ENCODE peak calls at places on chromosomes 2 and 18, in eight cellular contexts. One of them, this sample, is unnamed.
A peak's percentile ranks its signal among the peaks of the same experiment; 100 is the strongest.

GRCh38 chr2:128298846-128299507 is 19.7 kb downstream of the HS6ST1 start:
- DNase-seq in testis: no peak
- DNase-seq in heart right ventricle: no peak
- DNase-seq in foreskin keratinocyte: no peak
- DNase-seq in IMR-90: no peak
- DNase-seq in tibial artery: no peak
- DNase-seq in MM.1S: no peak
- DNase-seq in pancreas: peak; percentile 44
- DNase-seq in this sample: no peak

GRCh38 chr2:232388324-232388891 is 9.9 kb downstream of the ALPP start:
- DNase-seq in testis: no peak
- DNase-seq in heart right ventricle: no peak
- DNase-seq in foreskin keratinocyte: no peak
- DNase-seq in IMR-90: no peak
- DNase-seq in tibial artery: no peak
- DNase-seq in MM.1S: no peak
- DNase-seq in pancreas: no peak
- DNase-seq in this sample: no peak

GRCh38 chr2:108257757-108258331 is 18.1 kb downstream of the SULT1C3 start:
- DNase-seq in testis: no peak
- DNase-seq in heart right ventricle: no peak
- DNase-seq in foreskin keratinocyte: peak; percentile 42
- DNase-seq in IMR-90: peak; percentile 33
- DNase-seq in tibial artery: no peak
- DNase-seq in MM.1S: no peak
- DNase-seq in pancreas: no peak
- DNase-seq in this sample: no peak

GRCh38 chr2:25362564-25363145 is 20.9 kb upstream of the DNMT3A start:
- DNase-seq in testis: no peak
- DNase-seq in heart right ventricle: peak; percentile 44
- DNase-seq in foreskin keratinocyte: no peak
- DNase-seq in IMR-90: no peak
- DNase-seq in tibial artery: no peak
- DNase-seq in MM.1S: peak; percentile 47
- DNase-seq in pancreas: no peak
- DNase-seq in this sample: no peak

GRCh38 chr2:213649176-213649575 is 364.9 kb downstream of the SPAG16 start:
- DNase-seq in testis: no peak
- DNase-seq in heart right ventricle: no peak
- DNase-seq in foreskin keratinocyte: no peak
- DNase-seq in IMR-90: no peak
- DNase-seq in tibial artery: no peak
- DNase-seq in MM.1S: no peak
- DNase-seq in pancreas: no peak
- DNase-seq in this sample: no peak

GRCh38 chr2:133266926-133267590 is 301.2 kb downstream of the NCKAP5 start:
- DNase-seq in testis: peak; percentile 46
- DNase-seq in heart right ventricle: no peak
- DNase-seq in foreskin keratinocyte: peak; percentile 14
- DNase-seq in IMR-90: no peak
- DNase-seq in tibial artery: no peak
- DNase-seq in MM.1S: no peak
- DNase-seq in pancreas: no peak
- DNase-seq in this sample: no peak

GRCh38 chr2:239179851-239180371 is 220.9 kb downstream of the HDAC4 start:
- DNase-seq in testis: no peak
- DNase-seq in heart right ventricle: no peak
- DNase-seq in foreskin keratinocyte: no peak
- DNase-seq in IMR-90: no peak
- DNase-seq in tibial artery: peak; percentile 63
- DNase-seq in MM.1S: no peak
- DNase-seq in pancreas: peak; percentile 46
- DNase-seq in this sample: no peak

GRCh38 chr2:68589963-68590362 is 53.4 kb upstream of the PROKR1 start:
- DNase-seq in testis: no peak
- DNase-seq in heart right ventricle: no peak
- DNase-seq in foreskin keratinocyte: no peak
- DNase-seq in IMR-90: no peak
- DNase-seq in tibial artery: no peak
- DNase-seq in MM.1S: no peak
- DNase-seq in pancreas: no peak
- DNase-seq in this sample: no peak

GRCh38 chr2:9736008-9736407 is 105.2 kb upstream of the YWHAQ start:
- DNase-seq in testis: no peak
- DNase-seq in heart right ventricle: no peak
- DNase-seq in foreskin keratinocyte: peak; percentile 64
- DNase-seq in IMR-90: no peak
- DNase-seq in tibial artery: no peak
- DNase-seq in MM.1S: no peak
- DNase-seq in pancreas: no peak
- DNase-seq in this sample: no peak

GRCh38 chr2:236828002-236828401 is 257.7 kb upstream of the COPS8 start:
- DNase-seq in testis: no peak
- DNase-seq in heart right ventricle: no peak
- DNase-seq in foreskin keratinocyte: no peak
- DNase-seq in IMR-90: no peak
- DNase-seq in tibial artery: peak; percentile 25
- DNase-seq in MM.1S: no peak
- DNase-seq in pancreas: no peak
- DNase-seq in this sample: no peak

GRCh38 chr2:74632209-74632938 is 15.8 kb downstream of the M1AP start:
- DNase-seq in testis: no peak
- DNase-seq in heart right ventricle: no peak
- DNase-seq in foreskin keratinocyte: no peak
- DNase-seq in IMR-90: peak; percentile 23
- DNase-seq in tibial artery: no peak
- DNase-seq in MM.1S: no peak
- DNase-seq in pancreas: no peak
- DNase-seq in this sample: no peak

GRCh38 chr18:77967791-77968190 is 718.1 kb downstream of the GALR1 start:
- DNase-seq in testis: no peak
- DNase-seq in heart right ventricle: no peak
- DNase-seq in foreskin keratinocyte: no peak
- DNase-seq in IMR-90: no peak
- DNase-seq in tibial artery: no peak
- DNase-seq in MM.1S: no peak
- DNase-seq in pancreas: no peak
- DNase-seq in this sample: no peak

GRCh38 chr2:62858231-62858832 is 152.8 kb downstream of the EHBP1 start:
- DNase-seq in testis: no peak
- DNase-seq in heart right ventricle: no peak
- DNase-seq in foreskin keratinocyte: no peak
- DNase-seq in IMR-90: no peak
- DNase-seq in tibial artery: no peak
- DNase-seq in MM.1S: no peak
- DNase-seq in pancreas: no peak
- DNase-seq in this sample: no peak

DNA sequence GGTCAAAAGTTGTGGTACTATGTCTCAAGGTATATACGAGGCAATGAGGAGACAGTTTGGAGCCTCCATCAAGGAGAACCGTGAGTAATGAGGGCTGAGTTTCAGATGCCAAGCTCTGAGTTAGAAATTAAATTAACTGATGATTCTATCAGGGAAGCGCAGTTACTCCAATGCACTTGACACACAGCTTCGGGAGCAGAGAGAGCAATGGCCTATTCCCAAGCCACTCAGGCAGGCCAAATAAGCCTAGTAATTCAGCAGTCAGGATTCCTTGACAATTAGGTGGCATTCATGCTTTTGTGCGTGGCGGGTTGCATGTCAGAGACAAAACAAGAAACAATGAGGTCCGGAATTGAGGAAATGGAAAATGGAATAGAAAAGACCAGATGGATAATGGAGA is 123.2 kb downstream of the MMADHC start:
- DNase-seq in testis: no peak
- DNase-seq in heart right ventricle: no peak
- DNase-seq in foreskin keratinocyte: no peak
- DNase-seq in IMR-90: no peak
- DNase-seq in tibial artery: no peak
- DNase-seq in MM.1S: no peak
- DNase-seq in pancreas: no peak
- DNase-seq in this sample: no peak
- H3K27ac ChIP-seq in testis: no peak overlapping the region
- H3K27ac ChIP-seq in heart right ventricle: no peak overlapping the region
- H3K27ac ChIP-seq in foreskin keratinocyte: no peak overlapping the region
- H3K27ac ChIP-seq in IMR-90: no peak overlapping the region
- H3K27ac ChIP-seq in tibial artery: no peak overlapping the region
- H3K27ac ChIP-seq in MM.1S: no peak overlapping the region
- H3K27ac ChIP-seq in pancreas: no peak overlapping the region
- H3K27ac ChIP-seq in this sample: no peak overlapping the region

GRCh38 chr2:71923887-71924533 is 223.7 kb downstream of the CYP26B1 start:
- DNase-seq in testis: peak; percentile 80
- DNase-seq in heart right ventricle: no peak
- DNase-seq in foreskin keratinocyte: peak; percentile 54
- DNase-seq in IMR-90: peak; percentile 65
- DNase-seq in tibial artery: no peak
- DNase-seq in MM.1S: peak; percentile 71
- DNase-seq in pancreas: peak; percentile 74
- DNase-seq in this sample: no peak
- H3K27ac ChIP-seq in testis: no peak overlapping the region
- H3K27ac ChIP-seq in heart right ventricle: no peak overlapping the region
- H3K27ac ChIP-seq in foreskin keratinocyte: no peak overlapping the region
- H3K27ac ChIP-seq in IMR-90: no peak overlapping the region
- H3K27ac ChIP-seq in tibial artery: no peak overlapping the region
- H3K27ac ChIP-seq in MM.1S: no peak overlapping the region
- H3K27ac ChIP-seq in pancreas: no peak overlapping the region
- H3K27ac ChIP-seq in this sample: no peak overlapping the region

DNA sequence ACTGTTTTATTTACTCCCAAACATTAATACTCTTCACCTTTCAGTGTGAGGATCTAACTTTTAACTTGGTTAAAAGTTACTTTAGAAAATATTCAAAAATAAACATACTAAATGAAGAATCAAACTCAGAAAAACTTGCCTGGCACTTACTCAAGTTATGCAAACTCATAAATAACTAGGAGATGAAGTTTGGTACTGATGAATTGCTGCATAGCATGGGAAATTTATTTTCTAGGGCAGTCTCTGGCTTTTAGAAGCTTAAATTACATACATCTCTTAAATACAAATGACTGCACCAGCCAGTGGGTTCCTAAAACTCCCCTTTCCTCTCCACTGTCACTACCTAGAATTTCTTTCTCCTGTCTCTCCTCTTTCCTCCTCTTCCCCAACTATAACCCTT is 46.7 kb upstream of the CREB1 start:
- DNase-seq in testis: no peak
- DNase-seq in heart right ventricle: no peak
- DNase-seq in foreskin keratinocyte: no peak
- DNase-seq in IMR-90: no peak
- DNase-seq in tibial artery: no peak
- DNase-seq in MM.1S: no peak
- DNase-seq in pancreas: no peak
- DNase-seq in this sample: no peak
- H3K27ac ChIP-seq in testis: no peak overlapping the region
- H3K27ac ChIP-seq in heart right ventricle: peak overlapping the region; percentile 65
- H3K27ac ChIP-seq in foreskin keratinocyte: no peak overlapping the region
- H3K27ac ChIP-seq in IMR-90: peak overlapping the region; percentile 59
- H3K27ac ChIP-seq in tibial artery: no peak overlapping the region
- H3K27ac ChIP-seq in MM.1S: no peak overlapping the region
- H3K27ac ChIP-seq in pancreas: no peak overlapping the region
- H3K27ac ChIP-seq in this sample: no peak overlapping the region

GRCh38 chr2:110215566-110216158 is 3.3 kb upstream of the MTLN start:
- DNase-seq in testis: no peak
- DNase-seq in heart right ventricle: no peak
- DNase-seq in foreskin keratinocyte: no peak
- DNase-seq in IMR-90: no peak
- DNase-seq in tibial artery: no peak
- DNase-seq in MM.1S: peak; percentile 38
- DNase-seq in pancreas: no peak
- DNase-seq in this sample: no peak

GRCh38 chr2:110216199-110216598 is 3.9 kb upstream of the MTLN start:
- DNase-seq in testis: no peak
- DNase-seq in heart right ventricle: no peak
- DNase-seq in foreskin keratinocyte: no peak
- DNase-seq in IMR-90: no peak
- DNase-seq in tibial artery: no peak
- DNase-seq in MM.1S: no peak
- DNase-seq in pancreas: no peak
- DNase-seq in this sample: no peak

GRCh38 chr2:110216803-110217202 is 4.5 kb upstream of the MTLN start:
- DNase-seq in testis: no peak
- DNase-seq in heart right ventricle: no peak
- DNase-seq in foreskin keratinocyte: no peak
- DNase-seq in IMR-90: no peak
- DNase-seq in tibial artery: no peak
- DNase-seq in MM.1S: no peak
- DNase-seq in pancreas: no peak
- DNase-seq in this sample: no peak

DNA sequence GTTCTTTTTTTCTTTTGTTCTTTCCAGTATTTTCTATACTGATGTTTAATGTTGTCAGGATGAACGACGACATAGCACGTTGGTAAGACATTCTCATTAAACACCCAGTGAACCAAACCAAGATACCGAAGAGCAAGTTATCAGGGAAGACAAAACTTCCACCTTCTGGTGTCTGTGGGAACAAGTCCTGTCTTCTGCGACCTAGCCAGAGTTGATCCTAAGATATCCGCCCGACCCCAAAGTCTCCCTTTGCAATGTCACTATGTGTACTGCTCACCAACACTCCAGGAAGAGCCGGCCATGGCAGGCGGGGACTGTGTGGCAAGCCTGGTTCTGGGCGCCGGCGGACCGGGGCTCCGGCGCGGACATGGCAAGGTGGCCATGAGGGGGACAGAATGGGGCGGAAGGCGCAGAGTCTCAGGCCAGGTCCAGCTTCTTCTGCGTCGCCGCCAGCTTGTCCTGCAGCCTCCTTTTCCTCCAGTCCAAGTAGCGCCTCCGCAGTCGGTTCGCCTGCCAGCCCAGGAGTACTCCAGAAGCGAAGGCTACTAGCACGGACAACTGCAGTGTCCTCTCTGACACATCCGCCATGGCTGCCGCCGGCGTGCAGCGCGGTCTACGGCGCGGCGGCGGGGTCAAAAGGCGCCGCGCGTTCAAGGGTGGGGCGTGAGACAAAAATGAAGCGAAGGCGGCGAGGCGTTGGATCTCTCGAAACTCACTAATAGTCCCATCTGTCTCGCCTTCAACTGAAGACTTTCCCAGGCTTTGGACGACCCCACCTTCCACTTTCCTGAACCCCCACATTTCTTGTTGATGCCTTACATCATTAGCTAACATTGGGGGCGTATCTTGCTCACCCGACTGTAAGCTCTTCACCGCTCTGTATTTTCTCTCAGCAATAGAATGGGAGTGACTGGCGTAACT is at the start of gene MTLN:
- DNase-seq in testis: peak; percentile 84
- DNase-seq in heart right ventricle: peak; percentile 77
- DNase-seq in foreskin keratinocyte: peak; percentile 73
- DNase-seq in IMR-90: peak; percentile 66
- DNase-seq in tibial artery: peak; percentile 85
- DNase-seq in MM.1S: peak; percentile 76
- DNase-seq in pancreas: peak; percentile 87
- DNase-seq in this sample: peak; percentile 23
- H3K27ac ChIP-seq in testis: peak within 1 kb of the TSS; percentile 71
- H3K27ac ChIP-seq in heart right ventricle: peak within 1 kb of the TSS; percentile 72
- H3K27ac ChIP-seq in foreskin keratinocyte: peak within 1 kb of the TSS; percentile 58
- H3K27ac ChIP-seq in IMR-90: peak within 1 kb of the TSS; percentile 88
- H3K27ac ChIP-seq in tibial artery: peak within 1 kb of the TSS; percentile 83
- H3K27ac ChIP-seq in MM.1S: peak within 1 kb of the TSS; percentile 45
- H3K27ac ChIP-seq in pancreas: no peak within 1 kb of the TSS
- H3K27ac ChIP-seq in this sample: peak within 1 kb of the TSS; percentile 76

GRCh38 chr18:22710628-22711380 is 222.3 kb upstream of the RBBP8 start:
- DNase-seq in testis: no peak
- DNase-seq in heart right ventricle: peak; percentile 27
- DNase-seq in foreskin keratinocyte: peak; percentile 75
- DNase-seq in IMR-90: peak; percentile 64
- DNase-seq in tibial artery: peak; percentile 73
- DNase-seq in MM.1S: no peak
- DNase-seq in pancreas: peak; percentile 71
- DNase-seq in this sample: no peak
- H3K27ac ChIP-seq in testis: no peak overlapping the region
- H3K27ac ChIP-seq in heart right ventricle: peak overlapping the region; percentile 31
- H3K27ac ChIP-seq in foreskin keratinocyte: peak overlapping the region; percentile 53
- H3K27ac ChIP-seq in IMR-90: peak overlapping the region; percentile 60
- H3K27ac ChIP-seq in tibial artery: peak overlapping the region; percentile 61
- H3K27ac ChIP-seq in MM.1S: no peak overlapping the region
- H3K27ac ChIP-seq in pancreas: no peak overlapping the region
- H3K27ac ChIP-seq in this sample: no peak overlapping the region

This sample was measured in substantia nigra.